ENCODE peak calls at places on chromosomes 2 and 18, in eight cellular contexts. X is NCI-H2029; F is GM04503; C is stimulated activated CD4-positive, alpha-beta T cell treated with anti-CD3 and anti-CD28 coated beads, TNF-alpha, amount 100 ng/mL, for 48 hours; B is HL-60; L is IMR-90; G is right lobe of liver; S is ovary. K is an unnamed sample.

GRCh38 chr2:196473617-196474016 is 165.9 kb upstream of the CCDC150 start:
- DNase-seq in X (no peak), F (no peak), C (no peak), B (no peak), L (no peak), G (no peak), S (no peak), K (no peak)

GRCh38 chr2:113060396-113060795 is 1.4 kb downstream of the IL36RN start:
- DNase-seq in X (no peak), F (no peak), C (no peak), B (no peak), L (no peak), G (no peak), S (no peak), K (no peak)

GRCh38 chr18:23284629-23285028 is 149.3 kb downstream of the CABLES1 start:
- DNase-seq in X (no peak), F (no peak), C (no peak), B (no peak), L (no peak), G (no peak), S (no peak), K (no peak)

GRCh38 chr2:119739580-119740255 is 20.0 kb upstream of the PTPN4 start:
- DNase-seq in X (no peak), F (no peak), C (no peak), B (no peak), L (no peak), G (peak), S (no peak), K (no peak)

GRCh38 chr2:70143314-70144150 is 47.3 kb downstream of the C2orf42 start:
- DNase-seq in X (no peak), F (no peak), C (no peak), B (peak), L (peak), G (peak), S (peak), K (no peak)

GRCh38 chr18:79796531-79797390 is 977 bp upstream of the KCNG2 start:
- DNase-seq in X (no peak), F (no peak), C (no peak), B (no peak), L (no peak), G (no peak), S (no peak), K (no peak)

GRCh38 chr18:50559750-50560680 is at the start of gene MAPK4:
- DNase-seq in X (peak), F (no peak), C (no peak), B (peak), L (no peak), G (peak), S (peak), K (no peak)

GRCh38 chr18:73691118-73691517 is 456.5 kb downstream of the FBXO15 start:
- DNase-seq in X (no peak), F (peak), C (no peak), B (no peak), L (peak), G (no peak), S (no peak), K (no peak)

GRCh38 chr2:216539791-216540241 is 41.2 kb downstream of the RPL37A start:
- DNase-seq in X (peak), F (no peak), C (no peak), B (no peak), L (peak), G (peak), S (peak), K (no peak)

GRCh38 chr18:23377669-23378469 is 75.2 kb upstream of the RIOK3 start:
- DNase-seq in X (no peak), F (peak), C (no peak), B (no peak), L (peak), G (no peak), S (no peak), K (no peak)

GRCh38 chr2:147843421-147843863 is 1.4 kb upstream of the ACVR2A start:
- DNase-seq in X (no peak), F (no peak), C (no peak), B (no peak), L (no peak), G (no peak), S (no peak), K (no peak)

GRCh38 chr2:28268386-28268785 is 124.3 kb upstream of the FOSL2 start:
- DNase-seq in X (no peak), F (no peak), C (no peak), B (no peak), L (no peak), G (no peak), S (no peak), K (no peak)

GRCh38 chr18:858016-858415 is 46.0 kb upstream of the YES1 start:
- DNase-seq in X (no peak), F (no peak), C (no peak), B (no peak), L (no peak), G (no peak), S (no peak), K (no peak)

GRCh38 chr2:46334389-46335345 is 37.5 kb downstream of the EPAS1 start:
- DNase-seq in X (no peak), F (peak), C (no peak), B (no peak), L (peak), G (no peak), S (no peak), K (no peak)

GRCh38 chr18:75548353-75548752 is 120.8 kb upstream of the SMIM21 start:
- DNase-seq in X (peak), F (no peak), C (no peak), B (peak), L (no peak), G (no peak), S (no peak), K (no peak)

GRCh38 chr2:195758846-195759245 is 101.8 kb downstream of the SLC39A10 start:
- DNase-seq in X (no peak), F (no peak), C (no peak), B (no peak), L (no peak), G (no peak), S (no peak), K (no peak)

GRCh38 chr2:16152101-16152927 is 212.0 kb downstream of the MYCN start:
- DNase-seq in X (no peak), F (no peak), C (no peak), B (no peak), L (no peak), G (no peak), S (no peak), K (no peak)

GRCh38 chr2:187580462-187581124 is 26.4 kb upstream of the TFPI start:
- DNase-seq in X (peak), F (no peak), C (no peak), B (no peak), L (peak), G (no peak), S (no peak), K (no peak)

K was measured in SIG-M5.